ENCODE peak calls at places on chromosomes 6 and 20, in six cellular contexts. F, Q, E, Z, T and B are unnamed samples. For H3K4me1, the result is how much of the 10 kb centered on the place peaks cover.

GRCh38 chr20:63697868-63698545 is 1.6 kb downstream of the TNFRSF6B start:
- DNase-seq in F (no peak), Q (no peak), E (peak), Z (no peak), T (no peak), B (peak)

GRCh38 chr6:2989332-2990178 is 10.1 kb upstream of the NQO2 start:
- DNase-seq in F (peak), Q (peak), E (peak), Z (peak), T (peak), B (peak)

GRCh38 chr6:80923816-80924215 is 817.3 kb downstream of the BCKDHB start:
- DNase-seq in F (no peak), Q (no peak), E (no peak), Z (no peak), T (no peak), B (no peak)

GRCh38 chr6:44655368-44656342 is 268.1 kb downstream of the CDC5L start:
- DNase-seq in F (peak), Q (no peak), E (peak), Z (peak), T (peak), B (peak)

GRCh38 chr20:35066194-35066593 is 26.4 kb downstream of the TRPC4AP start:
- DNase-seq in F (no peak), Q (no peak), E (no peak), Z (no peak), T (no peak), B (no peak)

GRCh38 chr6:17725083-17725482 is 18.4 kb upstream of the NUP153 start:
- DNase-seq in F (peak), Q (no peak), E (peak), Z (no peak), T (peak), B (peak)

GRCh38 chr6:32668226-32668747 is 1.8 kb upstream of the HLA-DQB1 start:
- DNase-seq in F (peak), Q (peak), E (no peak), Z (peak), T (no peak), B (no peak)

GRCh38 chr20:22584922-22585785 is 782 bp upstream of the FOXA2 start:
- DNase-seq in F (peak), Q (no peak), E (peak), Z (no peak), T (peak), B (no peak)

GRCh38 chr6:150652848-150653613 is 53.3 kb downstream of the PLEKHG1 start:
- DNase-seq in F (no peak), Q (no peak), E (no peak), Z (no peak), T (no peak), B (no peak)

GRCh38 chr6:15250440-15251168 is 4.7 kb downstream of the JARID2 start:
- DNase-seq in F (no peak), Q (no peak), E (no peak), Z (no peak), T (no peak), B (no peak)

GRCh38 chr6:19312291-19312978 is 524.7 kb upstream of the ID4 start:
- DNase-seq in F (no peak), Q (no peak), E (peak), Z (no peak), T (no peak), B (no peak)

GRCh38 chr6:107304421-107305025 is 154.8 kb downstream of the PDSS2 start:
- DNase-seq in F (no peak), Q (no peak), E (no peak), Z (peak), T (no peak), B (no peak)

GRCh38 chr6:33837971-33838665 is 34.3 kb upstream of the MLN start:
- DNase-seq in F (no peak), Q (no peak), E (no peak), Z (no peak), T (no peak), B (no peak)

GRCh38 chr6:159117031-159117430 is 52.2 kb upstream of the FNDC1 start:
- DNase-seq in F (no peak), Q (no peak), E (no peak), Z (no peak), T (no peak), B (no peak)

GRCh38 chr20:51400051-51400926 is 142.2 kb downstream of the NFATC2 start:
- DNase-seq in F (no peak), Q (peak), E (no peak), Z (no peak), T (no peak), B (no peak)

GRCh38 chr20:19761853-19762252 is 3.8 kb downstream of the RIN2 start:
- DNase-seq in F (no peak), Q (no peak), E (no peak), Z (no peak), T (no peak), B (no peak)

GRCh38 chr20:48758206-48758820 is 69.5 kb downstream of the PREX1 start:
- DNase-seq in F (no peak), Q (no peak), E (no peak), Z (no peak), T (no peak), B (no peak)

GRCh38 chr6:153101461-153101860 is 29.6 kb downstream of the RGS17 start:
- DNase-seq in F (no peak), Q (no peak), E (no peak), Z (no peak), T (no peak), B (no peak)

GRCh38 chr6:34234667-34235604 is 1.7 kb upstream of the HMGA1 start:
- DNase-seq in F (no peak), Q (no peak), E (peak), Z (no peak), T (peak), B (no peak)

GRCh38 chr20:25197173-25197869 is 1.8 kb downstream of the ENTPD6 start:
- DNase-seq in F (no peak), Q (no peak), E (no peak), Z (no peak), T (no peak), B (no peak)

GRCh38 chr6:12289655-12290489 is at the start of gene EDN1:
- DNase-seq in F (peak), Q (peak), E (peak), Z (peak), T (peak), B (peak)

GRCh38 chr6:12288211-12288618 is 1.9 kb upstream of the EDN1 start:
- DNase-seq in F (no peak), Q (no peak), E (no peak), Z (no peak), T (no peak), B (peak)

GRCh38 chr6:12290490-12290820 is 294 bp downstream of the EDN1 start:
- DNase-seq in F (no peak), Q (no peak), E (no peak), Z (no peak), T (no peak), B (no peak)

GRCh38 chr6:12291083-12291784 is 1.1 kb downstream of the EDN1 start:
- DNase-seq in F (no peak), Q (no peak), E (no peak), Z (no peak), T (no peak), B (peak)

GRCh38 chr6:12288844-12289654 is 1.1 kb upstream of the EDN1 start:
- DNase-seq in F (peak), Q (peak), E (peak), Z (peak), T (peak), B (peak)
- H3K4me1 ChIP-seq in F (under half), Q (under half), E (under half), Z (under half), T (under half), B (under half)

GRCh38 chr6:36177166-36177565 is 19.4 kb upstream of the BRPF3 start:
- DNase-seq in F (no peak), Q (no peak), E (no peak), Z (no peak), T (no peak), B (no peak)
- TF ChIP-seq JUND in F (no peak), Q (no peak), E (no peak), Z (no peak), T (no peak), B (no peak)

GRCh38 chr6:140846518-140847277 is 1286.0 kb upstream of the GJE1 start:
- DNase-seq in F (no peak), Q (no peak), E (no peak), Z (no peak), T (no peak), B (no peak)

GRCh38 chr6:140845666-140846065 is 1287.1 kb upstream of the GJE1 start:
- DNase-seq in F (no peak), Q (no peak), E (no peak), Z (no peak), T (no peak), B (no peak)

GRCh38 chr6:140854363-140854762 is 1278.4 kb upstream of the GJE1 start:
- DNase-seq in F (no peak), Q (no peak), E (no peak), Z (no peak), T (no peak), B (no peak)

GRCh38 chr6:140850438-140850837 is 1282.3 kb upstream of the GJE1 start:
- DNase-seq in F (no peak), Q (no peak), E (no peak), Z (no peak), T (no peak), B (no peak)

GRCh38 chr6:140849441-140849840 is 1283.3 kb upstream of the GJE1 start:
- DNase-seq in F (no peak), Q (no peak), E (no peak), Z (no peak), T (no peak), B (no peak)
- H3K4me1 ChIP-seq in F (under half), Q (under half), E (under half), Z (under half), T (under half), B (under half)

DNA sequence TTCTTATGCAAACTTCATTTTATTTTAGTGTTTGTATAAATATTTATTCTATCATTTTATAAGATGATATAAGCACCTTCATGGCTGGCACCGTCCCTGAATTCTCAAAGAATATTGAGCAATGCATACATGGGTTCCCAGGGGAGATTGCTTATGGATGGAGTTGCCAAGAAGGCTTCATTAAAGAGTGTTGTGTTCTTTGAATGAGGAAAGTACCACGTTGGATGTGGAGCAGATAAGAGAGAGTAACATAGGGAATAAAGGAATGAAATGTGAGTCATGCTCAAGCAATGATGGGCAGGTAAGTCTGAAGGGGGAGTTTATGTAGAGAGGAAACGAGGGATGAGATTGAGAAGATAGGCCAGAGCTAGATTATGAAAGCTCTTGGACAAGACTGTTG is 10.3 kb downstream of the DSE start:
- DNase-seq in F (no peak), Q (no peak), E (no peak), Z (no peak), T (no peak), B (no peak)
- TF ChIP-seq JUND in F (no peak), Q (no peak), E (no peak), Z (no peak), T (no peak), B (no peak)

GRCh38 chr20:50298554-50299324 is 108.1 kb downstream of the CEBPB start:
- DNase-seq in F (no peak), Q (no peak), E (no peak), Z (no peak), T (peak), B (no peak)

GRCh38 chr20:50295762-50296449 is 105.3 kb downstream of the CEBPB start:
- DNase-seq in F (no peak), Q (no peak), E (no peak), Z (no peak), T (no peak), B (peak)

GRCh38 chr20:50296450-50297375 is 106.1 kb downstream of the CEBPB start:
- DNase-seq in F (peak), Q (no peak), E (no peak), Z (no peak), T (no peak), B (no peak)

GRCh38 chr20:50299325-50299629 is 108.6 kb downstream of the CEBPB start:
- DNase-seq in F (no peak), Q (no peak), E (no peak), Z (no peak), T (no peak), B (no peak)

DNA sequence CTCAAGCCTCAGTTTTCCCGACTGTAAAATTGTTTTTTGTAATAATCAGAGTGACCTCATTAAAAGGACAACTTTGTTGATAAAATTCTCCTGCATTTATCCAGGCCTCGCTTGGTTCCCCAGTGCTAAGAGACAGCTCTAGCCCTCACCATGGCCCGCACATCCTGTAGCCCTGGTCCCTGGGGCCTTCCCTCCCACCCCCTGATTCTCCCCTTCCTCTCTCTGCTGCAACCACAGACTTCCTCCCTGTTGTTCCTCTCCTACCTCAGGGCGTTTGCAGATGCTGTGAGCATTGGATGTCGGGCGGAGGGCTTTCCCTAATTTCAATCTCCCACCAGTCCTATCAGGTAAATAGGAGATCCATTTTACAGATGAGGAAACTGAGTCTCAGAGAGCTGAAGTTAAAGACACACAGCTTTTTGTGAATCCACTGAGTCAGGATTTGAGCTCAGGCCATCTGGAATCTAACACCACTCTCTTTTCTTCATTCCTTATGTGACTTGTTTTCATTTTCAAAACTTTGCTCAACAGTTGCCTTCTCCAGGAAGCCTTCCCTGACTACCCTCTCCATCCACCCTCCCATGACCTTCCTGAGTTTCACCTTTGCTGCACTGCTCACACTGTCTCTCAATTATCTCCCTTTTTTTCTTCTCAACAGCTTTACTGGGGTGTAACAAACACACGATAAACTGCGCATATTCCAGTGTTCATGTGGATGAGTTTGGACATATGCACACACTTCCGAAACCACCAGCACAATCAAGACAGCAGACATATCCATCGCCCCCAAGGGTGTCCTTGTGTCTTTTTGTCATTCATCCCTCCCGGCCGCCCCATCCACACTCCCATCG is 107.1 kb downstream of the CEBPB start:
- DNase-seq in F (no peak), Q (no peak), E (no peak), Z (no peak), T (no peak), B (no peak)
- H3K4me1 ChIP-seq in F (half or more), Q (under half), E (under half), Z (under half), T (under half), B (under half)